ENCODE peak calls at places on chromosomes 2 and 18, in seven cellular contexts. Q, C, G, L, H, P and X are unnamed samples.

GRCh38 chr2:11573418-11574175 is 39.8 kb downstream of the GREB1 start:
- DNase-seq in C (no peak), G (peak), P (no peak), L (no peak), Q (no peak), H (no peak), X (no peak)

GRCh38 chr2:146847846-146848245 is 997.0 kb upstream of the ACVR2A start:
- DNase-seq in P (no peak), H (no peak), G (no peak), L (no peak), C (no peak), Q (no peak), X (no peak)

GRCh38 chr2:99940963-99941362 is 201.4 kb downstream of the AFF3 start:
- DNase-seq in L (no peak), H (no peak), G (no peak), P (no peak), C (no peak), Q (no peak), X (no peak)

GRCh38 chr2:223027442-223027841 is 24.5 kb upstream of the KCNE4 start:
- DNase-seq in L (no peak), G (no peak), C (no peak), H (no peak), P (no peak), Q (no peak), X (no peak)

GRCh38 chr2:137838255-137839092 is 125.8 kb upstream of the HNMT start:
- DNase-seq in G (no peak), P (no peak), L (no peak), Q (no peak), C (no peak), H (peak), X (peak)

GRCh38 chr18:11850821-11851155 is 425 bp upstream of the CHMP1B start:
- DNase-seq in C (no peak), H (no peak), Q (no peak), P (no peak), L (no peak), G (no peak), X (peak)

GRCh38 chr2:120390381-120391055 is 44.6 kb downstream of the INHBB start:
- DNase-seq in P (no peak), G (peak), H (no peak), Q (no peak), C (no peak), L (no peak), X (no peak)

GRCh38 chr2:80706541-80706940 is 402.0 kb upstream of the LRRTM1 start:
- DNase-seq in H (no peak), C (no peak), P (no peak), G (no peak), Q (no peak), L (no peak), X (no peak)

GRCh38 chr2:135149251-135149650 is 97.2 kb downstream of the RAB3GAP1 start:
- DNase-seq in Q (no peak), L (no peak), H (no peak), G (no peak), P (no peak), C (no peak), X (no peak)

GRCh38 chr2:157336137-157336721 is 10.6 kb upstream of the ERMN start:
- DNase-seq in H (no peak), G (peak), L (no peak), P (peak), Q (no peak), C (peak), X (peak)

GRCh38 chr18:6648581-6648980 is 80.9 kb upstream of the ARHGAP28 start:
- DNase-seq in Q (no peak), L (no peak), G (no peak), C (no peak), H (no peak), P (no peak), X (no peak)

GRCh38 chr2:226963528-226963927 is 127.7 kb downstream of the RHBDD1 start:
- DNase-seq in Q (no peak), L (no peak), H (no peak), G (no peak), C (no peak), P (no peak), X (no peak)
- TF ChIP-seq CTCF in Q (no peak), L (no peak), H (no peak), G (no peak), C (no peak), P (no peak), X (no peak)

GRCh38 chr2:31151501-31151900 is 13.3 kb upstream of the GALNT14 start:
- DNase-seq in C (no peak), G (peak), L (no peak), Q (no peak), P (peak), H (no peak), X (no peak)
- TF ChIP-seq CTCF in C (peak), G (peak), L (no peak), Q (no peak), P (peak), H (peak), X (no peak)

DNA sequence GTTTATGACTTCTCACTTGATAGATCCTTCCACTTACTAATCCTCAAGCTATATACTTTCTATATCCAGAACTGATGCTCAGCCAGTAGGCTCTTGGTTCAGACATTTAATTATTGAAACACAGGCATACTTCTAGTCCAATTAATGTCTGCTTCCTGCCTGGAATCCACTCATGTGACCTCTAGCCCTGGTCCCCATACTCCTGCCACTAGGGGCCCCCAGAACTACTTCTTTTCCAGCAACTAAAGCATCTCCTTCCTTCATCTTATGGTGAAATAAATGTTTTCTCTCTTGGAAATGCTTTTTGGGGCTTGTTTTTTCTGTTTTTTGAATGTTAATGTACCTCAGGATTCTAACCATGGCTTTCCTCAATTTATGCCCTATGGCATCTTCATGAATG is 527.6 kb downstream of the SATB2 start:
- DNase-seq in G (peak), Q (no peak), L (no peak), P (no peak), H (no peak), C (peak), X (no peak)
- TF ChIP-seq CTCF in G (peak), Q (peak), L (no peak), P (peak), H (no peak), C (peak), X (no peak)

DNA sequence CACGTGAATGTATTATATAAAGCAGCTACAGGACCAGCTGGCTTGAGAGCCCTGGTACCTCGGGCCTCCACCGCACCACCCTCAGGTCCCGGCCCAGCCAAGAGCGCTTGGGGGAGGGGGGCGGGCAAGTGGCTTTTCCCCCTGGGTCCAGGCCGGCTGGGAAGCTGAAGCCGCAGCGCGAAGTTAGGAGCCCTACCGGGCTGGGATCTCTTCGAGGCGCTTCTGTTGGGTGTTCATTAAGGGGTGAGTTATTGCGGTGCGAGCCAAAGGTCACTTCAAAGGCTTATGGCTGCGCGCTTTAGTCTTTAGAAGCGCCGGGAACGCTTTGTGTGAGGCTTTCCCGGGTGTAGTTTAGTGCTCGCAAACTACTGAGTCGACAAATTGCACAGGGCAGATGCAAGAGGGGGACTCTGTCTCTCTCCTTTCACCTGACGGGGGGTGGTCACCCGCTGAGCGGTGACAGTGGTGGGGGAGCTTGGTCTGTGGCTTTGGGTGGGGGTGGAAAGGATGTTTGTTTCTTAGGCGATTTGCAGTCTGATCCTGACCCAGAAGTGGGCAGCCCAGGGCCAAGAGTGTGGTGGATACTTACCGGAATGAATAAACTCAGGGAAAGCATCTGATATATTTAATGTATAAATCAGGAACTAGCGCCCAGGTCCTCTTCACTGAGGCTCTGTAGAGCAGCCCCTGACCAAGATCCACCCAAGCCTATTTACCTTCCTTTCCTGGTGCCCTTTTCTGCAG is 6.0 kb downstream of the HOXD3 start:
- DNase-seq in C (no peak), L (no peak), P (no peak), G (peak), H (no peak), Q (no peak), X (no peak)
- TF ChIP-seq CTCF in C (no peak), L (no peak), P (no peak), G (no peak), H (no peak), Q (no peak), X (no peak)

DNA sequence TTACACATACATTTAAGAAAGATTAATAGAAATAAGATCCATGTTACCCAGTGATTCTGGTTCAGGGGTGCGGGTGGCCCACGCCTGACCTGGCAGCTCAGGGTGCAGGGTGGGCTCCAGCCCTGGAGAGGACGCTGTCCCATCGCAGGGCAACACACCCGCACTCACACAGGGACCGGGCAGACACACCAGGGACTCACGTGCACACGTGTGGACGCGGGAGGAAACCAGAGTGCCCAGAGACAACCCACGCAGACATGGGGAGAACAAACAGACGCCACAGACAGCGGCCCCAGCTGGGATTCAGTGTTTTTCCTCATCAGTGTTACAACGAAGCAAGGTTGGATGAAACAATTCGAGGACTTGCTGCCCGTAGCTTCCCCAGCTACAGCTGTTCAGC is 8.4 kb upstream of the ALLC start:
- DNase-seq in L (no peak), G (no peak), C (no peak), Q (no peak), H (no peak), P (no peak), X (no peak)
- TF ChIP-seq CTCF in L (no peak), G (no peak), C (no peak), Q (no peak), H (no peak), P (no peak), X (no peak)